ENCODE peak calls at places on chromosomes 1 and 21, in nine cellular contexts. A is A549, P is stomach, K is ovary, R is bronchial epithelial cell, S is brain microvascular endothelial cell, L is lung, T is heart left ventricle, C is astrocyte of the spinal cord. Y is an unnamed sample.

GRCh38 chr1:70084314-70084915 is 121.0 kb downstream of the LRRC40 start:
- DNase-seq in K (no peak), S (no peak), L (no peak), P (no peak), A (no peak), C (no peak), R (peak; percentile 33), T (no peak), Y (no peak)

GRCh38 chr1:108643492-108644333 is 17.2 kb downstream of the HENMT1 start:
- DNase-seq in S (peak; percentile 61), K (no peak), P (peak; percentile 50), L (peak; percentile 36), R (peak; percentile 68), A (peak; percentile 38), T (peak; percentile 40), C (peak; percentile 80), Y (peak; percentile 44)

GRCh38 chr1:43849670-43850069 is 83.9 kb upstream of the ARTN start:
- DNase-seq in K (no peak), A (no peak), L (no peak), C (no peak), S (no peak), T (no peak), P (no peak), R (no peak), Y (no peak)

GRCh38 chr21:34704119-34704518 is 35.3 kb downstream of the CLIC6 start:
- DNase-seq in K (no peak), C (no peak), T (no peak), L (no peak), P (no peak), R (no peak), S (no peak), A (no peak), Y (no peak)

GRCh38 chr1:109235137-109235536 is 14.2 kb upstream of the CELSR2 start:
- DNase-seq in A (no peak), L (no peak), C (no peak), P (no peak), R (no peak), S (no peak), T (no peak), K (no peak), Y (no peak)

GRCh38 chr1:43858324-43858723 is 75.3 kb upstream of the ARTN start:
- DNase-seq in T (no peak), C (peak; percentile 100), A (no peak), R (peak; percentile 84), S (peak; percentile 99), P (peak; percentile 69), L (peak; percentile 76), K (peak; percentile 48), Y (peak; percentile 87)

GRCh38 chr1:22104074-22104473 is 38.8 kb downstream of the WNT4 start:
- DNase-seq in S (no peak), L (no peak), P (no peak), T (no peak), K (no peak), C (no peak), A (no peak), R (no peak), Y (no peak)

GRCh38 chr21:19523731-19524130 is 1120.1 kb upstream of the TMPRSS15 start:
- DNase-seq in P (no peak), C (peak; percentile 7), A (no peak), T (no peak), L (no peak), S (no peak), R (no peak), K (no peak), Y (no peak)

GRCh38 chr1:31870086-31870736 is 54.4 kb upstream of the SPOCD1 start:
- DNase-seq in P (no peak), S (no peak), C (no peak), R (no peak), A (no peak), L (no peak), T (no peak), K (no peak), Y (no peak)

GRCh38 chr1:209390764-209391163 is 192.8 kb upstream of the CAMK1G start:
- DNase-seq in A (no peak), S (no peak), K (no peak), P (no peak), R (no peak), T (no peak), C (no peak), L (no peak), Y (no peak)

GRCh38 chr1:25817840-25818501 is 1.8 kb upstream of the MTFR1L start:
- DNase-seq in S (no peak), T (no peak), R (peak; percentile 46), P (no peak), A (no peak), C (no peak), K (peak; percentile 29), L (no peak), Y (no peak)

GRCh38 chr1:232557661-232558260 is 72.2 kb downstream of the SIPA1L2 start:
- DNase-seq in L (no peak), T (no peak), A (no peak), R (no peak), P (no peak), C (no peak), S (no peak), K (no peak), Y (no peak)

DNA sequence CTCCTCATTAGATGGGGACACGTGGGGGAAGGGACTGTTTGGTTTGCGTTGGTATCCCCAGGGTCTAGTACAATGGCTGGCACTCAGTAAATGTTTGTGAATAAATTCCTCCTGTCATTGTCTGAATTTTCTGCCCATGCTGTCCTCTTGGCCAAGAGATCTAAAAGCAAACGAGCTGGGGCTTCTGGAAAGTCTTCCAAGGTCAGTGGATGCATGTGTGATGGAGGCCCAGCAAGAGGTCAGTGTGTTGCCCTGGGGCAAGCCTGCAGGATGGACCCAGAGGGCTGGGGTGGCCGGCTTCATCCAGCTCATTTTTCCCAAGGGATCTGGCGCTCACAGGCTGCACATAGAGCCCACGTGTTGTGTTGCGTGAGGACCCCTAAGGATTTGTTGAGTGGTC is 30.0 kb upstream of the JUN start:
- DNase-seq in T (no peak), L (no peak), R (no peak), A (no peak), S (no peak), C (no peak), P (no peak), K (no peak), Y (no peak)
- H3K4me3 ChIP-seq in T (peak overlapping the region; percentile 62), L (no peak overlapping the region), R (no peak overlapping the region), A (no peak overlapping the region), S (no peak overlapping the region), C (no peak overlapping the region), P (no peak overlapping the region), K (no peak overlapping the region), Y (no peak overlapping the region)

DNA sequence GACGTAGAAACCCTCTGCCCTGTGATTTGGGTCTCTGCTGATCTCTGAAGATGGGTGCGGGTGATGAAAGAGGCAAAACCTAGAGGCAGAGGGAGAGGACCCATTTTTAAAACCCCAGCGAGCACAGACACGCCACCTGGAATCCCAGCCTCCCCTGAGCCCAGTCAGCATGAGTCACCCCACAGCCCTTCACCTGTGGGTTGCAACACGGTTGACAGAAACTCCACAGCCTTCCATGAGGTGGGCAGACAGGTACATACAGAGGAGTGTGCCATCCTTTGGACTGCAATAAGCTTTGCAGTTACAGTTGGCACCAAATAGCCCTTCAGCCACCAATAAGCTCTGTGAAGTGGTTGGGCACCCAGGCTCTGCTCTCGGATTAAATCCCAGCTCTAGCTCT is 2.1 kb upstream of the GRHL3 start:
- DNase-seq in S (no peak), C (no peak), T (no peak), L (no peak), A (no peak), P (no peak), R (peak; percentile 99), K (no peak), Y (no peak)
- TF ChIP-seq CTCF in S (no peak), C (no peak), T (no peak), L (no peak), A (no peak), P (no peak), R (peak; percentile 18), K (no peak), Y (no peak)

DNA sequence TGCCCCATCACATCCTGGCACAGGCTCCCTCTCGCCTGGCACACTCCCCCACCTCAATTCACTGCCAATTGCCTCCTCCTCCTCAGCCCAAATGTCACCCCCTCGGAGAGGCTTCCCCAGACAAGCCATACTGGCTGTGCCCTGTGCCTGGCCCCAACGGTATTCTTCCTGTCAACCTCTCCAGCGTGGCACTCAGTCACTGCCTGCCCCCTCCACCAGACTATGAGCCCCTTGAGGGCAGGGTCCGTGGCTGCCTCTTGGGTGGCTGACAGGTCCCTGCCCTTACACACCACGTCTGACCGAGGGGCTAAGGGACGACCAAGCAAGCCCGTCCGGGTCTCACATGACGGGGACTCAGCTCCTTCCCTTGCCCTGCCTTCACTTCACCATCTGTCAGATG is 74.9 kb downstream of the MRPL37 start:
- DNase-seq in R (no peak), S (no peak), C (no peak), P (no peak), K (no peak), T (no peak), A (no peak), L (no peak), Y (no peak)
- H3K4me3 ChIP-seq in R (no peak overlapping the region), S (no peak overlapping the region), C (no peak overlapping the region), P (no peak overlapping the region), K (peak overlapping the region; percentile 2), T (no peak overlapping the region), A (no peak overlapping the region), L (no peak overlapping the region), Y (no peak overlapping the region)

GRCh38 chr1:235158680-235159079 is 2.4 kb downstream of the RBM34 start:
- DNase-seq in S (no peak), K (no peak), T (no peak), A (no peak), P (no peak), L (no peak), C (no peak), R (no peak), Y (no peak)

GRCh38 chr1:235160395-235160964 is 570 bp downstream of the RBM34 start:
- DNase-seq in L (no peak), A (no peak), R (peak; percentile 67), T (no peak), K (no peak), S (peak; percentile 47), C (peak; percentile 72), P (no peak), Y (no peak)

GRCh38 chr1:235157150-235157549 is 3.9 kb downstream of the RBM34 start:
- DNase-seq in C (no peak), A (no peak), T (no peak), L (no peak), P (no peak), R (no peak), K (no peak), S (no peak), Y (no peak)

GRCh38 chr1:235161685-235162327 is 756 bp upstream of the RBM34 start:
- DNase-seq in K (no peak), A (no peak), S (no peak), L (no peak), T (no peak), C (no peak), R (no peak), P (no peak), Y (no peak)

DNA sequence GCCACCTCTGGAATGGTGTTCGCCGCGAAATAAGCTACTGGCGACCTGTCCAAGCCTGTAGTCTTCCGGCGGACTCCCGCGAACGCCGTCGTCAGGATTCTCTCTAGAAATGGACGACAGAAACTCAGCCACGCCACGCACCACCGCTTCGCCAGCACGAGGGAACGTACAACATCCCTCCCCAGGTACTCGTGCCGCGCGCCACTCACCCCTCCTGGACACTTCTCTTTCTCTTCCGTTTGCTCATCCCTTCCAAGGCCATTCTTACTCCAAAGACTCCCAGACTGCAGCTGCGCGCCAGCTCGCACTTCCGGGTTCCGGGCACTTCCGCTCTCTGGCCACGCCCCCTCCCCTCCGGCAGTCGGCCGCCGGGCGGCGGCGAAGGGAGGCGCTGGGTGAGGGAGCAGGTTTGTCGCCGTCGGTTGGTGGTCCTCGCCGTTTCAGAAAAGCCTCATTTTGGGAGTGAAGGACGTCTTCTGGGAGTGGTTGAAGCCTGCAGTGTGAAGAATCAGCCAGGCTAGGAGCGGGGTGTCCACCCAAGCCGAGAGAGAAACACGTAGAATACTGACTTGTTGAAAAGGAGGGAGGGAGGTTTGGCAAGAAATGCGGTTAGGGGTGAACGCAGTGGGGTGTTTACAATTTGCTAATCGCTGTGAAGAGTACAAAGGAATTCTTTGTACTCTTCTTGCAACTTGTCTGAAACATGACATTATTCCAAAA is at the start of gene RBM34:
- DNase-seq in S (peak; percentile 85), C (peak; percentile 93), T (peak; percentile 93), P (peak; percentile 94), A (peak; percentile 93), R (peak; percentile 84), L (peak; percentile 92), K (peak; percentile 95), Y (peak; percentile 76)
- TF ChIP-seq CTCF in S (peak; percentile 31), C (peak; percentile 17), T (peak; percentile 20), P (no peak), A (no peak), R (peak; percentile 15), L (peak; percentile 10), K (peak; percentile 54), Y (peak; percentile 6)

Y was measured in LNCaP clone FGC.